ENCODE peak calls at places on chromosomes 2 and 18, in seven cellular contexts. H is HCT116, N is K562, F is GM12878, C is HepG2, G is SK-N-SH, I is H1. P is an unnamed sample.
A peak's percentile ranks its signal among the peaks of the same experiment; 100 is the strongest.

GRCh38 chr18:2497797-2498196 is 73.5 kb downstream of the METTL4 start:
- DNase-seq in H (no peak), N (no peak), F (no peak), C (no peak), G (no peak), I (no peak), P (no peak)

GRCh38 chr2:62672601-62673000 is 32.9 kb upstream of the EHBP1 start:
- DNase-seq in H (no peak), N (no peak), F (no peak), C (peak; percentile 83), G (no peak), I (peak; percentile 54), P (peak; percentile 69)

GRCh38 chr18:67766930-67767329 is 250.4 kb upstream of the DSEL start:
- DNase-seq in H (no peak), N (no peak), F (peak; percentile 5), C (no peak), G (no peak), I (no peak), P (no peak)

GRCh38 chr2:240327566-240327965 is 107.9 kb upstream of the GPC1 start:
- DNase-seq in H (no peak), N (no peak), F (no peak), C (no peak), G (no peak), I (no peak), P (no peak)

GRCh38 chr2:226183550-226183949 is 616.1 kb downstream of the IRS1 start:
- DNase-seq in H (no peak), N (no peak), F (no peak), C (no peak), G (no peak), I (no peak), P (no peak)

GRCh38 chr2:209998596-209998995 is 3.8 kb upstream of the RPE start:
- DNase-seq in H (no peak), N (no peak), F (no peak), C (no peak), G (no peak), I (no peak), P (no peak)

GRCh38 chr18:28095631-28096030 is 81.3 kb downstream of the CDH2 start:
- DNase-seq in H (no peak), N (no peak), F (no peak), C (no peak), G (no peak), I (no peak), P (no peak)

GRCh38 chr2:62304429-62305417 is 108.8 kb downstream of the B3GNT2 start:
- DNase-seq in H (peak; percentile 94), N (peak; percentile 78), F (peak; percentile 71), C (peak; percentile 57), G (peak; percentile 25), I (no peak), P (peak; percentile 4)

GRCh38 chr2:192499476-192499875 is 304.7 kb upstream of the TMEFF2 start:
- DNase-seq in H (no peak), N (no peak), F (no peak), C (no peak), G (no peak), I (no peak), P (no peak)

GRCh38 chr2:30505500-30506180 is 58.6 kb downstream of the LCLAT1 start:
- DNase-seq in H (no peak), N (no peak), F (no peak), C (peak; percentile 70), G (no peak), I (no peak), P (no peak)

GRCh38 chr2:30240162-30240696 is 8.9 kb downstream of the LBH start:
- DNase-seq in H (no peak), N (no peak), F (no peak), C (no peak), G (no peak), I (no peak), P (no peak)

GRCh38 chr2:219399716-219400478 is 12.2 kb upstream of the DNPEP start:
- DNase-seq in H (no peak), N (no peak), F (no peak), C (no peak), G (no peak), I (no peak), P (peak; percentile 81)

GRCh38 chr2:220654322-220654721 is 917.8 kb downstream of the EPHA4 start:
- DNase-seq in H (no peak), N (no peak), F (no peak), C (no peak), G (no peak), I (no peak), P (no peak)

GRCh38 chr2:52536929-52537460 is 1230.6 kb upstream of the CHAC2 start:
- DNase-seq in H (no peak), N (no peak), F (no peak), C (no peak), G (no peak), I (no peak), P (no peak)

GRCh38 chr2:102139851-102140250 is 2.7 kb upstream of the IL1R1 start:
- DNase-seq in H (no peak), N (no peak), F (no peak), C (no peak), G (no peak), I (no peak), P (no peak)

DNA sequence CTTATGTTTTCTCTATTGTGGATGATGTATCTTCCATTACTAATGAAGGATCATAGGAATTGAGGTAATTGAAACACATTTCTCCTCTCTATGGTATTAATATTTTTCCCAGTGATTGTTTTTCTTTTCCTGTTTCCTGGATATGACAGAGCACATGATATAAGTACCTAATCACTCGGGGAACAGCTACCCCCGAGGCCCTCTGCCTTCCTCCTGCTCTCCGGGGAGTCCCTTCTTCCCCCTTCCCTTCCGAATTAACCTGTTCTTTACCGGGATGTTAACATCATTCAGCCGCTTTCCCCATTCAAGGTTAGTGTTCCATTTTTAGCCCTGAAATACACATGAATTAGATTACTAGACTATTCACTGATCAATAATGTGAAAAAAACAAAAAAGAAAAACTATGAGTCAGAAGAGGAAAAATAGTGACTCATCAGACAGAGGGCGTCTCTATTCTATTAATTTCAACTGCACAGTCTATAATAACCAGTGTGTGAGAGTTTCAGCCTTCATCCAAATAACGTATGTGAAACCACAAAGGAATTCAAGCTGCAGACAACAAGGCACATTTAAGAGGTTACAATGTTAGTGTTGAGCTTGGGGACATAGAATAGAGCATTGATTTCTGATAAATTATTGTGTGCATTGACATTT is 450.8 kb downstream of the DLGAP1 start:
- DNase-seq in H (peak; percentile 16), N (no peak), F (no peak), C (no peak), G (no peak), I (no peak), P (no peak)
- TF ChIP-seq JUND in H (peak; percentile 62), N (no peak), F (no peak), C (no peak), G (no peak), I (no peak), P (no peak)

DNA sequence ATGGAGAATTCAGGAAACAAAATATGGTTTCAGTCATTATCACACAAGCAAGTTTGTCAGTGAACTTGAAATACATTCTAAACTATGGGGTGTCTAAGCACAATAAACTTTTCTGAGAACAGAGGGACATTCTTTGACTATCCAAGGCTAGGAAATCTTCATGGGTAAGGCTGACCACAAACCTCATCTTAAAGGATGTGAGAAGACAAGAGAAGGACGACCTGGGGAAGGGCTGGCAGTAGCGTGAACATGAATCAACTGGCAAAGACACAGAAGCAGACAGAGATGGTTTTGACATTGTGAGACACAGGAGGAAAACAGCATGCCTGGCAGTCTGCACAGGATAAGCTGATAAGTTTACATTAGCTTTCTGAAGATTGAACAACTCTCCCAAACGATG is 752.4 kb upstream of the SLC8A1 start:
- DNase-seq in H (no peak), N (no peak), F (no peak), C (no peak), G (no peak), I (no peak), P (no peak)
- TF ChIP-seq JUND in H (no peak), N (no peak), F (no peak), C (no peak), G (no peak), I (no peak), P (no peak)

GRCh38 chr2:201680743-201681142 is 17.7 kb downstream of the MPP4 start:
- DNase-seq in H (peak; percentile 60), N (peak; percentile 61), F (no peak), C (peak; percentile 49), G (peak; percentile 33), I (peak; percentile 85), P (no peak)
- TF ChIP-seq JUND in H (no peak), N (no peak), F (no peak), C (no peak), G (no peak), I (no peak), P (no peak)

GRCh38 chr2:110674620-110675555 is 3.0 kb downstream of the BUB1 start:
- DNase-seq in H (no peak), N (no peak), F (peak; percentile 98), C (no peak), G (no peak), I (no peak), P (no peak)
- TF ChIP-seq JUND in H (no peak), N (peak; percentile 30), F (no peak), C (no peak), G (peak; percentile 66), I (no peak), P (no peak)

DNA sequence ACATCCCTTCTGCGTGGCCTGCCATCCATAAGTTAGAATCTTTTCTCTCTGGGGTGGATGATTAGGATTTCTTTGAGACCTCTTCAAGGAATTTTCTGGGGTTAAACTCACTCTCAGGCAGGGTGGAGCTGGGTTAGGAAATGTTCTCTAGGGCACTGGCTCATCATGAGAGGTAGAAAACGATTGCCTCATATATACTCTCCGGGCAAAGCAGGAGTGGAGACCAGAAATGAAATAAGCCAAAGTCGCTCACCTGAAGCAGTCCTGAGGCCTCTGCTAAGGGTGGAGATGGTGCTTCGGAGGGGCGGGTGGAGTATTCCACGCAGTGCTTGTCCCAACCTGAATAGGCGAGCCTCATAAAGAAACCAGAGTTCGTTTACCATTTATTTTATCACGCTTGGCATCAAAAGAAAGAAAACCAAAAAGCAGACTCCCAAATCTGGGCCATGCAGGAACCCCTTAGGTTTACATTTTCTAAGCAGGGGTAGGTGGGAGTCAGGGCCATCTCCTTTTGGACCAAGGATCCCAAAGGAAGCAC is 249.4 kb upstream of the MEIS1 start:
- DNase-seq in H (no peak), N (no peak), F (no peak), C (no peak), G (no peak), I (no peak), P (no peak)
- TF ChIP-seq JUND in H (no peak), N (no peak), F (no peak), C (no peak), G (no peak), I (no peak), P (no peak)

GRCh38 chr2:112646102-112646719 is 472 bp downstream of the SLC20A1 start:
- DNase-seq in H (no peak), N (no peak), F (no peak), C (no peak), G (peak; percentile 73), I (no peak), P (peak; percentile 36)

GRCh38 chr2:112643488-112643887 is 2.3 kb upstream of the SLC20A1 start:
- DNase-seq in H (no peak), N (no peak), F (no peak), C (no peak), G (no peak), I (no peak), P (no peak)

GRCh38 chr2:112645396-112646101 is at the start of gene SLC20A1:
- DNase-seq in H (peak; percentile 86), N (peak; percentile 98), F (peak; percentile 74), C (peak; percentile 94), G (peak; percentile 99), I (peak; percentile 98), P (peak; percentile 82)

GRCh38 chr2:112644155-112644932 is 1.4 kb upstream of the SLC20A1 start:
- DNase-seq in H (peak; percentile 69), N (no peak), F (no peak), C (peak; percentile 92), G (no peak), I (no peak), P (no peak)

GRCh38 chr2:112644933-112645395 is 775 bp upstream of the SLC20A1 start:
- DNase-seq in H (no peak), N (no peak), F (no peak), C (no peak), G (no peak), I (no peak), P (no peak)
- TF ChIP-seq JUND in H (no peak), N (no peak), F (no peak), C (no peak), G (no peak), I (no peak), P (no peak)